ENCODE peak calls at places on chromosome 6, in seven cellular contexts. N is effector CD8-positive, alpha-beta T cell; G is GM06990; W is NCI-H524 treated with DMSO at 0.1 percent for 48 hours; D is activated T-helper 1 cell treated with anti-CD3 and anti-CD28 coated beads, Interleukin-2, amount 50 U/mL, for 16 hours; P is glutamatergic neuron; O is stimulated activated CD4-positive, alpha-beta T cell treated with anti-CD3 and anti-CD28 coated beads, TNF-alpha, amount 100 ng/mL, for 1 hour. K is an unnamed sample.

GRCh38 chr6:21595951-21596378 is 2.4 kb downstream of the SOX4 start:
- DNase-seq in W (no peak), D (no peak), O (no peak), P (peak), G (peak), N (no peak), K (no peak)

GRCh38 chr6:34115396-34116314 is 30.2 kb downstream of the GRM4 start:
- DNase-seq in O (no peak), W (no peak), D (no peak), G (no peak), P (no peak), N (peak), K (no peak)

GRCh38 chr6:119672725-119673124 is 323.2 kb upstream of the MAN1A1 start:
- DNase-seq in D (no peak), G (no peak), W (no peak), N (no peak), P (no peak), O (no peak), K (no peak)

GRCh38 chr6:32057966-32058365 is 19.8 kb downstream of the CYP21A2 start:
- DNase-seq in O (no peak), D (no peak), P (no peak), W (no peak), G (no peak), N (no peak), K (no peak)

GRCh38 chr6:97038437-97038836 is 113.9 kb downstream of the KLHL32 start:
- DNase-seq in D (no peak), G (no peak), P (no peak), N (no peak), O (no peak), W (no peak), K (no peak)

GRCh38 chr6:25431642-25432307 is 152.6 kb downstream of the CARMIL1 start:
- DNase-seq in O (no peak), D (no peak), N (no peak), W (no peak), G (no peak), P (no peak), K (no peak)

GRCh38 chr6:132122871-132123270 is 171.7 kb upstream of the CCN2 start:
- DNase-seq in D (no peak), G (no peak), W (no peak), N (no peak), P (no peak), O (no peak), K (peak)

GRCh38 chr6:155519339-155519738 is 63.7 kb upstream of the NOX3 start:
- DNase-seq in P (no peak), N (no peak), O (no peak), W (no peak), D (no peak), G (no peak), K (no peak)

GRCh38 chr6:157747395-157747794 is 75.7 kb upstream of the SNX9 start:
- DNase-seq in D (no peak), N (no peak), O (no peak), P (no peak), G (no peak), W (no peak), K (peak)

GRCh38 chr6:112651239-112651638 is 304.1 kb downstream of the RFPL4B start:
- DNase-seq in D (no peak), W (no peak), N (no peak), G (no peak), O (no peak), P (no peak), K (no peak)

GRCh38 chr6:141521440-141521839 is 611.3 kb upstream of the GJE1 start:
- DNase-seq in N (no peak), O (no peak), G (no peak), P (no peak), D (no peak), W (no peak), K (no peak)

GRCh38 chr6:10838794-10839333 is 525 bp upstream of the MAK start:
- DNase-seq in P (no peak), W (no peak), O (no peak), G (peak), D (no peak), N (no peak), K (no peak)

GRCh38 chr6:36682328-36683144 is 4.0 kb downstream of the CDKN1A start:
- DNase-seq in N (peak), P (no peak), O (peak), D (peak), W (no peak), G (peak), K (no peak)

GRCh38 chr6:169510871-169511270 is 191.0 kb downstream of the WDR27 start:
- DNase-seq in G (no peak), P (no peak), D (no peak), W (no peak), O (no peak), N (no peak), K (no peak)

GRCh38 chr6:35089935-35090505 is 51.1 kb downstream of the TCP11 start:
- DNase-seq in N (no peak), P (no peak), W (no peak), G (no peak), D (no peak), O (no peak), K (peak)

GRCh38 chr6:80469977-80470376 is 363.5 kb downstream of the BCKDHB start:
- DNase-seq in N (no peak), O (no peak), W (no peak), G (no peak), P (no peak), D (no peak), K (no peak)

GRCh38 chr6:97176468-97176867 is 106.5 kb downstream of the MMS22L start:
- DNase-seq in N (no peak), D (no peak), P (no peak), G (no peak), O (no peak), W (no peak), K (no peak)

GRCh38 chr6:104789770-104790190 is 69.9 kb downstream of the HACE1 start:
- DNase-seq in N (no peak), D (no peak), W (no peak), P (no peak), G (peak), O (no peak), K (peak)

K was measured in brain microvascular endothelial cell.